ENCODE peak calls at places on chromosome 10, in seven cellular contexts. One of them, this sample, is unnamed.

GRCh38 chr10:3045471-3046209 is 21.7 kb upstream of the PFKP start:
- DNase-seq in WERI-Rb-1: no peak
- DNase-seq in omental fat pad: no peak
- DNase-seq in uterus: peak; percentile 86
- DNase-seq in hepatocyte: peak; percentile 68
- DNase-seq in A549: peak; percentile 70
- DNase-seq in lower leg skin: no peak
- DNase-seq in this sample: peak; percentile 83

GRCh38 chr10:45375716-45376231 is 1.8 kb downstream of the ALOX5 start:
- DNase-seq in uterus: no peak
- DNase-seq in A549: no peak
- DNase-seq in omental fat pad: no peak
- DNase-seq in WERI-Rb-1: no peak
- DNase-seq in hepatocyte: no peak
- DNase-seq in lower leg skin: no peak
- DNase-seq in this sample: peak; percentile 9

GRCh38 chr10:17562572-17562971 is 54.6 kb downstream of the HACD1 start:
- DNase-seq in hepatocyte: no peak
- DNase-seq in uterus: no peak
- DNase-seq in omental fat pad: no peak
- DNase-seq in WERI-Rb-1: no peak
- DNase-seq in A549: no peak
- DNase-seq in lower leg skin: no peak
- DNase-seq in this sample: no peak

GRCh38 chr10:124078028-124078427 is 15.4 kb downstream of the CHST15 start:
- DNase-seq in hepatocyte: no peak
- DNase-seq in uterus: no peak
- DNase-seq in WERI-Rb-1: no peak
- DNase-seq in omental fat pad: no peak
- DNase-seq in A549: no peak
- DNase-seq in lower leg skin: no peak
- DNase-seq in this sample: no peak

GRCh38 chr10:13847201-13847631 is 260.5 kb downstream of the PRPF18 start:
- DNase-seq in lower leg skin: no peak
- DNase-seq in A549: no peak
- DNase-seq in omental fat pad: no peak
- DNase-seq in WERI-Rb-1: peak; percentile 19
- DNase-seq in hepatocyte: no peak
- DNase-seq in uterus: no peak
- DNase-seq in this sample: no peak

GRCh38 chr10:89391882-89392756 is at the start of gene IFIT1:
- DNase-seq in A549: peak; percentile 73
- DNase-seq in uterus: peak; percentile 82
- DNase-seq in WERI-Rb-1: no peak
- DNase-seq in lower leg skin: no peak
- DNase-seq in hepatocyte: peak; percentile 79
- DNase-seq in omental fat pad: no peak
- DNase-seq in this sample: peak; percentile 34

GRCh38 chr10:95374597-95375209 is 83.9 kb upstream of the PDLIM1 start:
- DNase-seq in A549: peak; percentile 77
- DNase-seq in hepatocyte: peak; percentile 89
- DNase-seq in WERI-Rb-1: peak; percentile 81
- DNase-seq in lower leg skin: peak; percentile 92
- DNase-seq in uterus: peak; percentile 86
- DNase-seq in omental fat pad: no peak
- DNase-seq in this sample: peak; percentile 73

GRCh38 chr10:3048114-3049019 is 19.0 kb upstream of the PFKP start:
- DNase-seq in WERI-Rb-1: no peak
- DNase-seq in uterus: peak; percentile 57
- DNase-seq in A549: no peak
- DNase-seq in lower leg skin: no peak
- DNase-seq in hepatocyte: no peak
- DNase-seq in omental fat pad: no peak
- DNase-seq in this sample: no peak

GRCh38 chr10:71203124-71203523 is 9.2 kb upstream of the UNC5B start:
- DNase-seq in A549: no peak
- DNase-seq in lower leg skin: no peak
- DNase-seq in omental fat pad: no peak
- DNase-seq in hepatocyte: no peak
- DNase-seq in WERI-Rb-1: no peak
- DNase-seq in uterus: no peak
- DNase-seq in this sample: no peak

GRCh38 chr10:130362308-130362761 is 226.1 kb downstream of the GLRX3 start:
- DNase-seq in A549: no peak
- DNase-seq in omental fat pad: no peak
- DNase-seq in WERI-Rb-1: peak; percentile 72
- DNase-seq in hepatocyte: peak; percentile 80
- DNase-seq in uterus: no peak
- DNase-seq in lower leg skin: peak; percentile 60
- DNase-seq in this sample: no peak

DNA sequence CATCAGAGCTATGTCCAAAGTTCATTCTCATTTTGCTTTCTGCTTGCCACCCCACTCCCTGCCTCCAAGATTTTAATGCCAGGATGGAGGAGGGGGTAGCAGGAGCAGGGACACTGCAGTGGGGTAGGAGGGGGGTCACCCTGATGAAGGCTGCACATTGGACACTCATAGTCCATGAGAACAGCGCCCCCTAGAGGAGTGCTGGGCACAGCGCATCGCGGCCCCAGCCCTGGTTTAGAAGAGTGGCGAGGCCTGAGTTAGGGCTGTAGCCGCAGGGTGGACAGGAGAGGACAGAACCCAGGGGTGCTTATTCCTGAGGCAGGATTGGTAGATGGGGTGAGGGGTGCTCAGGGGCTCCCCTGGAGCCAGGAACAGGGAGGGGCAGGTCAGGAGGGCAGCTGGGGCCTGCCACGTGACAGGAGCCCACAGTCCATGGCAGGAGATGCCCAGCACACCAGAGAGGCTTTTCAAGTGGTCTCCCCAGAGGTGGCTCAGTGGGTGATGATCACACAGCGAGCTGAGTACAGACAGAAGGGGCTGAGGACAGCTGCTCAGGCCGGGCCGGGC is 71.4 kb downstream of the NEURL1 start:
- DNase-seq in hepatocyte: peak; percentile 49
- DNase-seq in omental fat pad: no peak
- DNase-seq in WERI-Rb-1: peak; percentile 83
- DNase-seq in uterus: no peak
- DNase-seq in lower leg skin: no peak
- DNase-seq in A549: peak; percentile 67
- DNase-seq in this sample: no peak
- TF ChIP-seq CTCF in hepatocyte: peak; percentile 57
- TF ChIP-seq CTCF in omental fat pad: no peak
- TF ChIP-seq CTCF in WERI-Rb-1: peak; percentile 93
- TF ChIP-seq CTCF in uterus: peak; percentile 55
- TF ChIP-seq CTCF in lower leg skin: no peak
- TF ChIP-seq CTCF in A549: peak; percentile 56
- TF ChIP-seq CTCF in this sample: peak; percentile 67

GRCh38 chr10:79068562-79069324 is at the start of gene ZMIZ1:
- DNase-seq in A549: peak; percentile 93
- DNase-seq in lower leg skin: peak; percentile 98
- DNase-seq in WERI-Rb-1: peak; percentile 87
- DNase-seq in hepatocyte: peak; percentile 93
- DNase-seq in omental fat pad: peak; percentile 71
- DNase-seq in uterus: peak; percentile 93
- DNase-seq in this sample: peak; percentile 92
- TF ChIP-seq CTCF in A549: no peak
- TF ChIP-seq CTCF in lower leg skin: no peak
- TF ChIP-seq CTCF in WERI-Rb-1: peak; percentile 18
- TF ChIP-seq CTCF in hepatocyte: peak; percentile 11
- TF ChIP-seq CTCF in omental fat pad: no peak
- TF ChIP-seq CTCF in uterus: peak; percentile 50
- TF ChIP-seq CTCF in this sample: peak; percentile 23

GRCh38 chr10:70122742-70123141 is 9.9 kb downstream of the AIFM2 start:
- DNase-seq in WERI-Rb-1: no peak
- DNase-seq in A549: no peak
- DNase-seq in uterus: no peak
- DNase-seq in omental fat pad: no peak
- DNase-seq in lower leg skin: no peak
- DNase-seq in hepatocyte: no peak
- DNase-seq in this sample: no peak

GRCh38 chr10:70124415-70124814 is 8.2 kb downstream of the AIFM2 start:
- DNase-seq in omental fat pad: no peak
- DNase-seq in A549: no peak
- DNase-seq in uterus: no peak
- DNase-seq in hepatocyte: no peak
- DNase-seq in lower leg skin: no peak
- DNase-seq in WERI-Rb-1: no peak
- DNase-seq in this sample: no peak

GRCh38 chr10:70125918-70126590 is 6.6 kb downstream of the AIFM2 start:
- DNase-seq in uterus: no peak
- DNase-seq in A549: no peak
- DNase-seq in lower leg skin: no peak
- DNase-seq in WERI-Rb-1: no peak
- DNase-seq in omental fat pad: no peak
- DNase-seq in hepatocyte: no peak
- DNase-seq in this sample: no peak

GRCh38 chr10:70124918-70125317 is 7.7 kb downstream of the AIFM2 start:
- DNase-seq in lower leg skin: no peak
- DNase-seq in hepatocyte: no peak
- DNase-seq in A549: no peak
- DNase-seq in omental fat pad: no peak
- DNase-seq in WERI-Rb-1: no peak
- DNase-seq in uterus: no peak
- DNase-seq in this sample: no peak

DNA sequence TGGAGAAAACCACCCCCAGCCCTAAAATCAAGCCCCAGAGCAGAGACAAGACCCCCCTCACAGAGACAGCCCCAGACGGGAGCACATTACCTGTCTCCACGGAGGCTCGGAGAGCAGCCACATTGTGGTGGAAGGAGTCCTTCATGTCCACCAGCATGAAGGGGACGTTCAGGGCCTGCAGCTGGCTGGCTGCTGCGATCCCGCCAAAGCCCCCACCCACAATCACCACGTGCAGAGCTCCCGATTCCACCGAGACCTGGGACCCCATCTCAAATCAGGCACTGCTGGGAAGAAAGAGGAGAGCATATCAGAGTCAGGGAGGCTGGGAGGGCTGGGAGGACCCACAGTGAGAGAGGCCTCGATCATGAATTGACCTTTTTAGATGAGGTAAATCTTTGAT is 8.8 kb downstream of the AIFM2 start:
- DNase-seq in A549: no peak
- DNase-seq in uterus: no peak
- DNase-seq in hepatocyte: no peak
- DNase-seq in omental fat pad: no peak
- DNase-seq in lower leg skin: no peak
- DNase-seq in WERI-Rb-1: no peak
- DNase-seq in this sample: no peak
- TF ChIP-seq CTCF in A549: no peak
- TF ChIP-seq CTCF in uterus: no peak
- TF ChIP-seq CTCF in hepatocyte: no peak
- TF ChIP-seq CTCF in omental fat pad: no peak
- TF ChIP-seq CTCF in lower leg skin: no peak
- TF ChIP-seq CTCF in WERI-Rb-1: no peak
- TF ChIP-seq CTCF in this sample: no peak

GRCh38 chr10:84743483-84743882 is 415.1 kb downstream of the CCSER2 start:
- DNase-seq in uterus: no peak
- DNase-seq in omental fat pad: no peak
- DNase-seq in hepatocyte: no peak
- DNase-seq in A549: no peak
- DNase-seq in WERI-Rb-1: no peak
- DNase-seq in lower leg skin: no peak
- DNase-seq in this sample: no peak
- TF ChIP-seq CTCF in uterus: no peak
- TF ChIP-seq CTCF in omental fat pad: no peak
- TF ChIP-seq CTCF in hepatocyte: peak; percentile 46
- TF ChIP-seq CTCF in A549: peak; percentile 40
- TF ChIP-seq CTCF in WERI-Rb-1: peak; percentile 48
- TF ChIP-seq CTCF in lower leg skin: no peak
- TF ChIP-seq CTCF in this sample: peak; percentile 28

GRCh38 chr10:43921881-43922280 is 273.2 kb upstream of the ZNF32 start:
- DNase-seq in uterus: no peak
- DNase-seq in WERI-Rb-1: no peak
- DNase-seq in hepatocyte: no peak
- DNase-seq in lower leg skin: no peak
- DNase-seq in omental fat pad: no peak
- DNase-seq in A549: no peak
- DNase-seq in this sample: no peak

GRCh38 chr10:43923328-43923727 is 274.6 kb upstream of the ZNF32 start:
- DNase-seq in hepatocyte: peak; percentile 1
- DNase-seq in A549: no peak
- DNase-seq in lower leg skin: no peak
- DNase-seq in omental fat pad: no peak
- DNase-seq in uterus: no peak
- DNase-seq in WERI-Rb-1: no peak
- DNase-seq in this sample: no peak

GRCh38 chr10:43925793-43926192 is 277.1 kb upstream of the ZNF32 start:
- DNase-seq in hepatocyte: peak; percentile 1
- DNase-seq in WERI-Rb-1: no peak
- DNase-seq in A549: no peak
- DNase-seq in omental fat pad: no peak
- DNase-seq in uterus: no peak
- DNase-seq in lower leg skin: peak; percentile 34
- DNase-seq in this sample: no peak

GRCh38 chr10:43921478-43921877 is 272.8 kb upstream of the ZNF32 start:
- DNase-seq in uterus: no peak
- DNase-seq in hepatocyte: no peak
- DNase-seq in lower leg skin: peak; percentile 42
- DNase-seq in WERI-Rb-1: no peak
- DNase-seq in omental fat pad: no peak
- DNase-seq in A549: no peak
- DNase-seq in this sample: no peak

GRCh38 chr10:43922335-43923280 is 273.9 kb upstream of the ZNF32 start:
- DNase-seq in hepatocyte: peak; percentile 2
- DNase-seq in lower leg skin: no peak
- DNase-seq in A549: no peak
- DNase-seq in uterus: no peak
- DNase-seq in WERI-Rb-1: no peak
- DNase-seq in omental fat pad: no peak
- DNase-seq in this sample: no peak
- TF ChIP-seq CTCF in hepatocyte: no peak
- TF ChIP-seq CTCF in lower leg skin: no peak
- TF ChIP-seq CTCF in A549: no peak
- TF ChIP-seq CTCF in uterus: no peak
- TF ChIP-seq CTCF in WERI-Rb-1: no peak
- TF ChIP-seq CTCF in omental fat pad: no peak
- TF ChIP-seq CTCF in this sample: no peak

GRCh38 chr10:34017281-34017680 is 682.8 kb upstream of the NRP1 start:
- DNase-seq in hepatocyte: no peak
- DNase-seq in lower leg skin: no peak
- DNase-seq in WERI-Rb-1: peak; percentile 7
- DNase-seq in uterus: no peak
- DNase-seq in A549: no peak
- DNase-seq in omental fat pad: no peak
- DNase-seq in this sample: no peak
- TF ChIP-seq CTCF in hepatocyte: no peak
- TF ChIP-seq CTCF in lower leg skin: no peak
- TF ChIP-seq CTCF in WERI-Rb-1: peak; percentile 23
- TF ChIP-seq CTCF in uterus: no peak
- TF ChIP-seq CTCF in A549: no peak
- TF ChIP-seq CTCF in omental fat pad: no peak
- TF ChIP-seq CTCF in this sample: no peak

GRCh38 chr10:104297697-104298660 is 29.0 kb downstream of the GSTO2 start:
- DNase-seq in WERI-Rb-1: peak; percentile 65
- DNase-seq in omental fat pad: no peak
- DNase-seq in A549: peak; percentile 24
- DNase-seq in hepatocyte: no peak
- DNase-seq in lower leg skin: peak; percentile 84
- DNase-seq in uterus: no peak
- DNase-seq in this sample: peak; percentile 13
- TF ChIP-seq CTCF in WERI-Rb-1: peak; percentile 68
- TF ChIP-seq CTCF in omental fat pad: no peak
- TF ChIP-seq CTCF in A549: peak; percentile 18
- TF ChIP-seq CTCF in hepatocyte: peak; percentile 29
- TF ChIP-seq CTCF in lower leg skin: no peak
- TF ChIP-seq CTCF in uterus: no peak
- TF ChIP-seq CTCF in this sample: no peak

GRCh38 chr10:132938472-132939329 is 3.7 kb downstream of the CFAP46 start:
- DNase-seq in hepatocyte: peak; percentile 36
- DNase-seq in lower leg skin: no peak
- DNase-seq in WERI-Rb-1: peak; percentile 77
- DNase-seq in omental fat pad: no peak
- DNase-seq in uterus: no peak
- DNase-seq in A549: no peak
- DNase-seq in this sample: peak; percentile 34
- TF ChIP-seq CTCF in hepatocyte: peak; percentile 42
- TF ChIP-seq CTCF in lower leg skin: no peak
- TF ChIP-seq CTCF in WERI-Rb-1: peak; percentile 86
- TF ChIP-seq CTCF in omental fat pad: no peak
- TF ChIP-seq CTCF in uterus: no peak
- TF ChIP-seq CTCF in A549: peak; percentile 41
- TF ChIP-seq CTCF in this sample: no peak

This sample was measured in Calu3.